ENCODE peak calls at places on chromosomes 2 and 18, in nine cellular contexts. One of them, this sample, is unnamed.

GRCh38 chr2:97702731-97703470 is 10.5 kb upstream of the ZAP70 start:
- DNase-seq in uterus: no peak
- DNase-seq in A549: no peak
- DNase-seq in HepG2: no peak
- DNase-seq in tibial nerve: no peak
- DNase-seq in right lobe of liver: peak; percentile 15
- DNase-seq in K562: no peak
- DNase-seq in Peyer's patch: no peak
- DNase-seq in heart left ventricle: no peak
- DNase-seq in this sample: no peak

GRCh38 chr2:221501210-221501882 is 70.8 kb downstream of the EPHA4 start:
- DNase-seq in uterus: no peak
- DNase-seq in K562: no peak
- DNase-seq in A549: no peak
- DNase-seq in HepG2: no peak
- DNase-seq in heart left ventricle: no peak
- DNase-seq in Peyer's patch: no peak
- DNase-seq in right lobe of liver: no peak
- DNase-seq in tibial nerve: no peak
- DNase-seq in this sample: no peak

GRCh38 chr2:64105676-64106461 is 38.4 kb downstream of the PELI1 start:
- DNase-seq in tibial nerve: no peak
- DNase-seq in right lobe of liver: no peak
- DNase-seq in heart left ventricle: no peak
- DNase-seq in HepG2: peak; percentile 81
- DNase-seq in uterus: no peak
- DNase-seq in K562: no peak
- DNase-seq in A549: peak; percentile 42
- DNase-seq in Peyer's patch: no peak
- DNase-seq in this sample: no peak

GRCh38 chr2:4246364-4247131 is 543.2 kb downstream of the DCDC2C start:
- DNase-seq in A549: no peak
- DNase-seq in right lobe of liver: no peak
- DNase-seq in HepG2: no peak
- DNase-seq in tibial nerve: no peak
- DNase-seq in uterus: no peak
- DNase-seq in heart left ventricle: no peak
- DNase-seq in K562: no peak
- DNase-seq in Peyer's patch: no peak
- DNase-seq in this sample: no peak

GRCh38 chr18:3998698-3999333 is 456.3 kb downstream of the DLGAP1 start:
- DNase-seq in HepG2: peak; percentile 14
- DNase-seq in tibial nerve: no peak
- DNase-seq in right lobe of liver: no peak
- DNase-seq in A549: peak; percentile 70
- DNase-seq in Peyer's patch: no peak
- DNase-seq in uterus: no peak
- DNase-seq in K562: peak; percentile 60
- DNase-seq in heart left ventricle: no peak
- DNase-seq in this sample: no peak

GRCh38 chr2:181813963-181814565 is 77.5 kb upstream of the ITPRID2 start:
- DNase-seq in right lobe of liver: no peak
- DNase-seq in heart left ventricle: no peak
- DNase-seq in uterus: no peak
- DNase-seq in tibial nerve: no peak
- DNase-seq in HepG2: no peak
- DNase-seq in Peyer's patch: no peak
- DNase-seq in A549: peak; percentile 44
- DNase-seq in K562: no peak
- DNase-seq in this sample: no peak

GRCh38 chr2:26504002-26504401 is 26.1 kb upstream of the OTOF start:
- DNase-seq in tibial nerve: no peak
- DNase-seq in HepG2: no peak
- DNase-seq in heart left ventricle: no peak
- DNase-seq in A549: no peak
- DNase-seq in K562: no peak
- DNase-seq in Peyer's patch: no peak
- DNase-seq in right lobe of liver: no peak
- DNase-seq in uterus: no peak
- DNase-seq in this sample: no peak

GRCh38 chr2:64692401-64692800 is 38.7 kb upstream of the SERTAD2 start:
- DNase-seq in heart left ventricle: no peak
- DNase-seq in uterus: no peak
- DNase-seq in Peyer's patch: no peak
- DNase-seq in right lobe of liver: no peak
- DNase-seq in K562: peak; percentile 39
- DNase-seq in A549: no peak
- DNase-seq in tibial nerve: no peak
- DNase-seq in HepG2: no peak
- DNase-seq in this sample: no peak

GRCh38 chr2:236086971-236087465 is 81.2 kb downstream of the GBX2 start:
- DNase-seq in HepG2: no peak
- DNase-seq in tibial nerve: no peak
- DNase-seq in uterus: no peak
- DNase-seq in right lobe of liver: peak; percentile 27
- DNase-seq in Peyer's patch: no peak
- DNase-seq in heart left ventricle: no peak
- DNase-seq in A549: no peak
- DNase-seq in K562: no peak
- DNase-seq in this sample: no peak

GRCh38 chr2:218993345-218994315 is at the start of gene CRYBA2:
- DNase-seq in heart left ventricle: no peak
- DNase-seq in Peyer's patch: no peak
- DNase-seq in K562: peak; percentile 42
- DNase-seq in tibial nerve: no peak
- DNase-seq in HepG2: no peak
- DNase-seq in A549: no peak
- DNase-seq in right lobe of liver: peak; percentile 23
- DNase-seq in uterus: no peak
- DNase-seq in this sample: no peak

GRCh38 chr18:6729247-6730091 is at the start of gene ARHGAP28:
- DNase-seq in Peyer's patch: peak; percentile 25
- DNase-seq in A549: peak; percentile 76
- DNase-seq in uterus: peak; percentile 83
- DNase-seq in K562: peak; percentile 91
- DNase-seq in tibial nerve: peak; percentile 75
- DNase-seq in heart left ventricle: peak; percentile 81
- DNase-seq in right lobe of liver: peak; percentile 71
- DNase-seq in HepG2: no peak
- DNase-seq in this sample: peak; percentile 89

GRCh38 chr2:260507-261161 is 3.2 kb downstream of the SH3YL1 start:
- DNase-seq in right lobe of liver: peak; percentile 72
- DNase-seq in uterus: no peak
- DNase-seq in A549: no peak
- DNase-seq in HepG2: peak; percentile 99
- DNase-seq in K562: no peak
- DNase-seq in tibial nerve: no peak
- DNase-seq in heart left ventricle: no peak
- DNase-seq in Peyer's patch: no peak
- DNase-seq in this sample: no peak

GRCh38 chr18:24914148-24914525 is 437.8 kb downstream of the ZNF521 start:
- DNase-seq in right lobe of liver: no peak
- DNase-seq in Peyer's patch: no peak
- DNase-seq in A549: no peak
- DNase-seq in HepG2: no peak
- DNase-seq in uterus: no peak
- DNase-seq in heart left ventricle: no peak
- DNase-seq in tibial nerve: no peak
- DNase-seq in K562: no peak
- DNase-seq in this sample: no peak

GRCh38 chr2:85329181-85329651 is 1.4 kb upstream of the TGOLN2 start:
- DNase-seq in heart left ventricle: no peak
- DNase-seq in tibial nerve: no peak
- DNase-seq in K562: peak; percentile 83
- DNase-seq in HepG2: no peak
- DNase-seq in uterus: no peak
- DNase-seq in A549: no peak
- DNase-seq in Peyer's patch: no peak
- DNase-seq in right lobe of liver: no peak
- DNase-seq in this sample: no peak

GRCh38 chr2:231568785-231569435 is 23.8 kb upstream of the TEX44 start:
- DNase-seq in HepG2: no peak
- DNase-seq in right lobe of liver: no peak
- DNase-seq in heart left ventricle: no peak
- DNase-seq in uterus: no peak
- DNase-seq in A549: no peak
- DNase-seq in K562: no peak
- DNase-seq in Peyer's patch: no peak
- DNase-seq in tibial nerve: no peak
- DNase-seq in this sample: no peak

GRCh38 chr2:83069724-83070123 is 1389.4 kb downstream of the SUCLG1 start:
- DNase-seq in K562: peak; percentile 28
- DNase-seq in heart left ventricle: no peak
- DNase-seq in right lobe of liver: no peak
- DNase-seq in HepG2: no peak
- DNase-seq in Peyer's patch: no peak
- DNase-seq in tibial nerve: no peak
- DNase-seq in uterus: no peak
- DNase-seq in A549: no peak
- DNase-seq in this sample: no peak

GRCh38 chr2:143730950-143731254 is 601.7 kb downstream of the ARHGAP15 start:
- DNase-seq in right lobe of liver: no peak
- DNase-seq in uterus: no peak
- DNase-seq in heart left ventricle: no peak
- DNase-seq in tibial nerve: no peak
- DNase-seq in A549: no peak
- DNase-seq in K562: no peak
- DNase-seq in HepG2: no peak
- DNase-seq in Peyer's patch: no peak
- DNase-seq in this sample: no peak

DNA sequence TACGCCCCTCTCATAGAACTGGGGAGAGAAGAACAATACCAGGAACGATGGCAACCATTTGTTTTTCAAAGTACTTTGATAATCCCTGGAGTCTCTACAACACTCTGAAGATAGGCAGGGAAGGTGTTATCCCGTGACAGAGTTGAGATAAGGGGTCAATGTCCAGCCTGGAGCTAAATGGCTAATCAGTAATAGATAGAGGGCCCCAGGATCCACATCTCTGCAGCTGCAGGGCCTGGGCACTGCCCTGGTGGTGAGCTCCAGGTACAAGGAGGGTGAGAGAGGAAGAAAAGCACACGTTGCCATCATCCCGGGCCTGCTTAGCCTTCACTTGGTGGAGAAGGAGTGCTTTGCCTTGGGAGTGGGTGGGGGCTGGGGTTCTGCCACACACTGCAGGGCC is 260.6 kb downstream of the PRKCE start:
- DNase-seq in A549: no peak
- DNase-seq in uterus: no peak
- DNase-seq in K562: no peak
- DNase-seq in Peyer's patch: no peak
- DNase-seq in HepG2: peak; percentile 87
- DNase-seq in heart left ventricle: no peak
- DNase-seq in tibial nerve: no peak
- DNase-seq in right lobe of liver: no peak
- DNase-seq in this sample: no peak
- TF ChIP-seq POLR2A in A549: no peak
- TF ChIP-seq POLR2A in uterus: no peak
- TF ChIP-seq POLR2A in K562: no peak
- TF ChIP-seq POLR2A in Peyer's patch: no peak
- TF ChIP-seq POLR2A in HepG2: peak; percentile 47
- TF ChIP-seq POLR2A in heart left ventricle: no peak
- TF ChIP-seq POLR2A in tibial nerve: no peak
- TF ChIP-seq POLR2A in right lobe of liver: no peak
- TF ChIP-seq POLR2A in this sample: no peak

DNA sequence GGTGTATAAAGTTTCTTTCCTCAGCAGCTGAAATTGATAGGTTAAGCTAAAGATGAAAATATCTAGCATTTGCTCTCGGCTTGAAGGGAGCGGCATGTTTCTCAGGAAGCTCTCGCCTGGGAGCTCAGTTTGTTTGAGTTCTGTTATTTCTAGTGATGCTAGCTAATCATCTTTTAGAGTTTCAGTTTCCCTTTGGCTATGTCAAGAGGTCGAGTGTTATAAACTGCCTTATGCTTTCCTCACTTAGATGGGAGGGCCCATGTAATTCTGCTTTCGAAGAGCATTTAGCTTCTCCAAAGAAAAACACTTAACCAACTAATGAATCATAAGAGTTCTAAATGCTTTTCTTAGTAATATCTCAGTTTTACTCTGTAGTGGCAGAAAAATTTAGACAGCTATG is 33.6 kb downstream of the PLCL1 start:
- DNase-seq in Peyer's patch: no peak
- DNase-seq in A549: no peak
- DNase-seq in K562: no peak
- DNase-seq in HepG2: no peak
- DNase-seq in uterus: no peak
- DNase-seq in right lobe of liver: no peak
- DNase-seq in heart left ventricle: no peak
- DNase-seq in tibial nerve: no peak
- DNase-seq in this sample: no peak
- H3K4me3 ChIP-seq in Peyer's patch: no peak overlapping the region
- H3K4me3 ChIP-seq in A549: no peak overlapping the region
- H3K4me3 ChIP-seq in K562: no peak overlapping the region
- H3K4me3 ChIP-seq in HepG2: no peak overlapping the region
- H3K4me3 ChIP-seq in uterus: no peak overlapping the region
- H3K4me3 ChIP-seq in right lobe of liver: no peak overlapping the region
- H3K4me3 ChIP-seq in heart left ventricle: no peak overlapping the region
- H3K4me3 ChIP-seq in tibial nerve: peak overlapping the region; percentile 36
- H3K4me3 ChIP-seq in this sample: peak overlapping the region; percentile 15

GRCh38 chr2:234411793-234412192 is 85.1 kb downstream of the ARL4C start:
- DNase-seq in HepG2: no peak
- DNase-seq in right lobe of liver: no peak
- DNase-seq in Peyer's patch: no peak
- DNase-seq in K562: no peak
- DNase-seq in tibial nerve: no peak
- DNase-seq in uterus: no peak
- DNase-seq in heart left ventricle: no peak
- DNase-seq in A549: no peak
- DNase-seq in this sample: no peak
- H3K27ac ChIP-seq in HepG2: no peak overlapping the region
- H3K27ac ChIP-seq in right lobe of liver: no peak overlapping the region
- H3K27ac ChIP-seq in Peyer's patch: no peak overlapping the region
- H3K27ac ChIP-seq in K562: no peak overlapping the region
- H3K27ac ChIP-seq in tibial nerve: no peak overlapping the region
- H3K27ac ChIP-seq in uterus: no peak overlapping the region
- H3K27ac ChIP-seq in heart left ventricle: no peak overlapping the region
- H3K27ac ChIP-seq in A549: peak overlapping the region; percentile 46
- H3K27ac ChIP-seq in this sample: no peak overlapping the region

GRCh38 chr2:38076710-38077430 is 919 bp upstream of the CYP1B1 start:
- DNase-seq in A549: peak; percentile 93
- DNase-seq in HepG2: no peak
- DNase-seq in tibial nerve: peak; percentile 68
- DNase-seq in right lobe of liver: peak; percentile 90
- DNase-seq in Peyer's patch: no peak
- DNase-seq in heart left ventricle: peak; percentile 82
- DNase-seq in uterus: peak; percentile 82
- DNase-seq in K562: peak; percentile 12
- DNase-seq in this sample: peak; percentile 88
- TF ChIP-seq POLR2A in A549: peak; percentile 57
- TF ChIP-seq POLR2A in HepG2: no peak
- TF ChIP-seq POLR2A in tibial nerve: peak; percentile 62
- TF ChIP-seq POLR2A in right lobe of liver: peak; percentile 73
- TF ChIP-seq POLR2A in Peyer's patch: no peak
- TF ChIP-seq POLR2A in heart left ventricle: peak; percentile 69
- TF ChIP-seq POLR2A in uterus: peak; percentile 57
- TF ChIP-seq POLR2A in K562: no peak
- TF ChIP-seq POLR2A in this sample: no peak